ENCODE peak calls at places on chromosomes 12 and 14, in ten cellular contexts. One of them, this sample, is unnamed.

GRCh38 chr14:80607430-80608200 is 333.9 kb downstream of the CEP128 start:
- DNase-seq in A549: no peak
- DNase-seq in uterus: no peak
- DNase-seq in ovary: no peak
- DNase-seq in Peyer's patch: no peak
- DNase-seq in H54: no peak
- DNase-seq in spleen: no peak
- DNase-seq in suprapubic skin: no peak
- DNase-seq in esophagus squamous epithelium: no peak
- DNase-seq in heart left ventricle: no peak
- DNase-seq in this sample: no peak

GRCh38 chr12:111405856-111406473 is at the start of gene SH2B3:
- DNase-seq in A549: peak; percentile 62
- DNase-seq in uterus: peak; percentile 78
- DNase-seq in ovary: peak; percentile 77
- DNase-seq in Peyer's patch: no peak
- DNase-seq in H54: no peak
- DNase-seq in spleen: no peak
- DNase-seq in suprapubic skin: no peak
- DNase-seq in esophagus squamous epithelium: no peak
- DNase-seq in heart left ventricle: no peak
- DNase-seq in this sample: no peak

GRCh38 chr14:39456702-39457250 is 24.5 kb upstream of the FBXO33 start:
- DNase-seq in A549: no peak
- DNase-seq in uterus: no peak
- DNase-seq in ovary: no peak
- DNase-seq in Peyer's patch: no peak
- DNase-seq in H54: no peak
- DNase-seq in spleen: no peak
- DNase-seq in suprapubic skin: no peak
- DNase-seq in esophagus squamous epithelium: no peak
- DNase-seq in heart left ventricle: no peak
- DNase-seq in this sample: no peak

GRCh38 chr12:118126119-118126757 is 9.7 kb upstream of the PEBP1 start:
- DNase-seq in A549: no peak
- DNase-seq in uterus: no peak
- DNase-seq in ovary: peak; percentile 60
- DNase-seq in Peyer's patch: peak; percentile 80
- DNase-seq in H54: no peak
- DNase-seq in spleen: peak; percentile 59
- DNase-seq in suprapubic skin: no peak
- DNase-seq in esophagus squamous epithelium: no peak
- DNase-seq in heart left ventricle: peak; percentile 70
- DNase-seq in this sample: peak; percentile 93

GRCh38 chr14:91373591-91374245 is 43.9 kb downstream of the CCDC88C start:
- DNase-seq in A549: no peak
- DNase-seq in uterus: no peak
- DNase-seq in ovary: no peak
- DNase-seq in Peyer's patch: no peak
- DNase-seq in H54: peak; percentile 29
- DNase-seq in spleen: no peak
- DNase-seq in suprapubic skin: no peak
- DNase-seq in esophagus squamous epithelium: no peak
- DNase-seq in heart left ventricle: peak; percentile 53
- DNase-seq in this sample: no peak

GRCh38 chr12:47987411-47988072 is 16.7 kb downstream of the COL2A1 start:
- DNase-seq in A549: no peak
- DNase-seq in uterus: no peak
- DNase-seq in ovary: no peak
- DNase-seq in Peyer's patch: no peak
- DNase-seq in H54: no peak
- DNase-seq in spleen: peak; percentile 69
- DNase-seq in suprapubic skin: peak; percentile 69
- DNase-seq in esophagus squamous epithelium: no peak
- DNase-seq in heart left ventricle: no peak
- DNase-seq in this sample: no peak

GRCh38 chr12:4296749-4297148 is 23.2 kb downstream of the CCND2 start:
- DNase-seq in A549: no peak
- DNase-seq in uterus: no peak
- DNase-seq in ovary: no peak
- DNase-seq in Peyer's patch: no peak
- DNase-seq in H54: no peak
- DNase-seq in spleen: no peak
- DNase-seq in suprapubic skin: no peak
- DNase-seq in esophagus squamous epithelium: no peak
- DNase-seq in heart left ventricle: no peak
- DNase-seq in this sample: no peak

GRCh38 chr12:92634730-92635129 is 68.1 kb upstream of the PLEKHG7 start:
- DNase-seq in A549: no peak
- DNase-seq in uterus: no peak
- DNase-seq in ovary: no peak
- DNase-seq in Peyer's patch: no peak
- DNase-seq in H54: no peak
- DNase-seq in spleen: no peak
- DNase-seq in suprapubic skin: no peak
- DNase-seq in esophagus squamous epithelium: no peak
- DNase-seq in heart left ventricle: no peak
- DNase-seq in this sample: no peak

GRCh38 chr12:63298386-63298930 is 147.5 kb upstream of the AVPR1A start:
- DNase-seq in A549: no peak
- DNase-seq in uterus: no peak
- DNase-seq in ovary: no peak
- DNase-seq in Peyer's patch: no peak
- DNase-seq in H54: no peak
- DNase-seq in spleen: no peak
- DNase-seq in suprapubic skin: no peak
- DNase-seq in esophagus squamous epithelium: no peak
- DNase-seq in heart left ventricle: no peak
- DNase-seq in this sample: no peak

GRCh38 chr14:85471744-85472143 is 58.2 kb upstream of the FLRT2 start:
- DNase-seq in A549: peak; percentile 66
- DNase-seq in uterus: no peak
- DNase-seq in ovary: peak; percentile 28
- DNase-seq in Peyer's patch: no peak
- DNase-seq in H54: peak; percentile 18
- DNase-seq in spleen: no peak
- DNase-seq in suprapubic skin: no peak
- DNase-seq in esophagus squamous epithelium: no peak
- DNase-seq in heart left ventricle: no peak
- DNase-seq in this sample: no peak

GRCh38 chr12:119727600-119728436 is 59.9 kb downstream of the PRKAB1 start:
- DNase-seq in A549: no peak
- DNase-seq in uterus: no peak
- DNase-seq in ovary: no peak
- DNase-seq in Peyer's patch: no peak
- DNase-seq in H54: no peak
- DNase-seq in spleen: no peak
- DNase-seq in suprapubic skin: no peak
- DNase-seq in esophagus squamous epithelium: no peak
- DNase-seq in heart left ventricle: no peak
- DNase-seq in this sample: no peak

GRCh38 chr12:46131729-46132128 is 137.1 kb downstream of the SLC38A1 start:
- DNase-seq in A549: no peak
- DNase-seq in uterus: no peak
- DNase-seq in ovary: no peak
- DNase-seq in Peyer's patch: no peak
- DNase-seq in H54: no peak
- DNase-seq in spleen: no peak
- DNase-seq in suprapubic skin: no peak
- DNase-seq in esophagus squamous epithelium: no peak
- DNase-seq in heart left ventricle: no peak
- DNase-seq in this sample: no peak

GRCh38 chr14:54349713-54350112 is 47.1 kb upstream of the CDKN3 start:
- DNase-seq in A549: no peak
- DNase-seq in uterus: no peak
- DNase-seq in ovary: no peak
- DNase-seq in Peyer's patch: no peak
- DNase-seq in H54: no peak
- DNase-seq in spleen: no peak
- DNase-seq in suprapubic skin: no peak
- DNase-seq in esophagus squamous epithelium: no peak
- DNase-seq in heart left ventricle: no peak
- DNase-seq in this sample: no peak

GRCh38 chr12:39435531-39435930 is 7.4 kb downstream of the KIF21A start:
- DNase-seq in A549: no peak
- DNase-seq in uterus: no peak
- DNase-seq in ovary: no peak
- DNase-seq in Peyer's patch: no peak
- DNase-seq in H54: no peak
- DNase-seq in spleen: no peak
- DNase-seq in suprapubic skin: no peak
- DNase-seq in esophagus squamous epithelium: no peak
- DNase-seq in heart left ventricle: no peak
- DNase-seq in this sample: no peak

GRCh38 chr14:68729556-68729955 is 63.3 kb downstream of the ZFP36L1 start:
- DNase-seq in A549: no peak
- DNase-seq in uterus: no peak
- DNase-seq in ovary: no peak
- DNase-seq in Peyer's patch: no peak
- DNase-seq in H54: no peak
- DNase-seq in spleen: no peak
- DNase-seq in suprapubic skin: no peak
- DNase-seq in esophagus squamous epithelium: no peak
- DNase-seq in heart left ventricle: no peak
- DNase-seq in this sample: no peak

DNA sequence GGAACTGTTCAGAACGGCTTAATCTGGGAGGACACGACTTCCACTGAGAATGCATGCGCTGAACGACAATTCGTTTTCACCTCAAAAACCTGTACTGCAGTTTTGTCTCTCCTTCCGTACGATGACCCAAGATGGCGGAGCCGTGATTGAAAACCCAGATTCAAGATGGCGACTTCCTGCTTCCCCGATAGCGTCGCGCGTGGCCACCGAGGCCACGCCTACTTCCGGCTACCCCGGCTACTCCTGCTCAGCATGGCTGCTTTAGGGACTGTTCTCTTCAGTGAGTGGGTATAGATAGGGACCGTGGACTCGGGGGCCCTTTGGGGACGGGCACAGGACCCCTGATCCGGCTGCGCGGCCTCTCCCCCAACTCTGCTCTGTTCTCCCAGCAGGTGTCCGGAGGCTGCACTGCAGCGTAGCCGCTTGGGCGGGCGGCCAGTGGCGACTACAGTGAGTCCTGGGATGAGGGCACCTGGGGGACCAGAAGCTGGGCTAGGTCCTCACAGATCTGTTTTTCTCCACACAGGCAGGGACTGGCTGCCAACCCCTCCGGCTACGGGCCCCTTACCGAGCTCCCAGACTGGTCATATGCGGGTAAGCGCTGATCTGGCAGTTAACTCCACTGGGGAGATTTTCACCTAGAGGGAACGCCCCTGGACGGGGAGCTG is at the start of gene MRPL52:
- DNase-seq in A549: peak; percentile 88
- DNase-seq in uterus: peak; percentile 90
- DNase-seq in ovary: peak; percentile 89
- DNase-seq in Peyer's patch: peak; percentile 91
- DNase-seq in H54: no peak
- DNase-seq in spleen: peak; percentile 98
- DNase-seq in suprapubic skin: peak; percentile 92
- DNase-seq in esophagus squamous epithelium: peak; percentile 60
- DNase-seq in heart left ventricle: peak; percentile 93
- DNase-seq in this sample: peak; percentile 90
- TF ChIP-seq POLR2A in A549: peak; percentile 77
- TF ChIP-seq POLR2A in uterus: no peak
- TF ChIP-seq POLR2A in ovary: no peak
- TF ChIP-seq POLR2A in Peyer's patch: peak; percentile 22
- TF ChIP-seq POLR2A in H54: no peak
- TF ChIP-seq POLR2A in spleen: no peak
- TF ChIP-seq POLR2A in suprapubic skin: no peak
- TF ChIP-seq POLR2A in esophagus squamous epithelium: peak; percentile 29
- TF ChIP-seq POLR2A in heart left ventricle: no peak
- TF ChIP-seq POLR2A in this sample: no peak

GRCh38 chr12:1256285-1256684 is 265.3 kb downstream of the ERC1 start:
- DNase-seq in A549: no peak
- DNase-seq in uterus: no peak
- DNase-seq in ovary: no peak
- DNase-seq in Peyer's patch: no peak
- DNase-seq in H54: no peak
- DNase-seq in spleen: no peak
- DNase-seq in suprapubic skin: no peak
- DNase-seq in esophagus squamous epithelium: no peak
- DNase-seq in heart left ventricle: no peak
- DNase-seq in this sample: no peak
- TF ChIP-seq POLR2A in A549: no peak
- TF ChIP-seq POLR2A in uterus: no peak
- TF ChIP-seq POLR2A in ovary: no peak
- TF ChIP-seq POLR2A in Peyer's patch: no peak
- TF ChIP-seq POLR2A in H54: no peak
- TF ChIP-seq POLR2A in spleen: no peak
- TF ChIP-seq POLR2A in suprapubic skin: no peak
- TF ChIP-seq POLR2A in esophagus squamous epithelium: no peak
- TF ChIP-seq POLR2A in heart left ventricle: no peak
- TF ChIP-seq POLR2A in this sample: no peak

DNA sequence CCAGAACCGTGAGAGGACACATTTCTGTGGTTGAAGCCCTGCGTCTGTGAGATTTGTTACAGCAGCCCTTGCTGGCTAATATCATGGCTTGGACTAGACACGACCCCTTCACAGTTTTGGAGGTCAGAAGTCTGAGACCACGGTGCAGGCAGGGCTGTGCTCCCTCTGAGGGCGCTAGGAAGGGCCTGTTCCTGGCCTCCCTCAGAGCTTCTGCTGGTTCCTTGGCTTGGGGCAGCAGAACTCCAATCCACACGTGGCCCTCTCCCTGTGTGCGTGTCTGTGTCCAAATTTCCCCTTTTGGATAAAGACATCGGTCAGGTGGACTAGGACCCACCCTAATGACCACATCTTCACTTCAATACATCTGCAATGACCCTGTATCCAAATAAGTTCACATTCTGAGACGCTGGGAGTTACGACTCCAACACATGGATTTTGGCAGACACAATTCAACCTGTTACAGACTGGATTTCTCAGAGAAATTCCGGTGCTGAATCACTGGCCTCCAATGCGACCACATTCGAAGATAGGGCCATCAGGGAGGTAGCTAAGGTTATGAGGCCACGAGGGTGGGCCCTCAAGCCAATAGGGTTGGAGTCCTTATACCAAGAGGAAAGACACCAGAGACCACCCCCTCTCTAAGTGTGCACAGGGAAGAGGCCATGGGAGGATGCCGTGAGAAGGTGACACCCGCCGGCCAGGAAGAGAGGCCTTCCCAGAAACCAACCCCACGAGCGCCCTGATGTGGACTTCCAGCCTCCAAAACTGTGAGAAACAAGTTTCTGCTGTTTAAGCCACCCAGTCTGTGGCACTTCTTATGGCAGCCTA is 43.6 kb upstream of the PPP2R5C start:
- DNase-seq in A549: no peak
- DNase-seq in uterus: no peak
- DNase-seq in ovary: no peak
- DNase-seq in Peyer's patch: no peak
- DNase-seq in H54: no peak
- DNase-seq in spleen: no peak
- DNase-seq in suprapubic skin: peak; percentile 45
- DNase-seq in esophagus squamous epithelium: no peak
- DNase-seq in heart left ventricle: no peak
- DNase-seq in this sample: peak; percentile 16
- TF ChIP-seq POLR2A in A549: no peak
- TF ChIP-seq POLR2A in uterus: no peak
- TF ChIP-seq POLR2A in ovary: no peak
- TF ChIP-seq POLR2A in Peyer's patch: no peak
- TF ChIP-seq POLR2A in H54: no peak
- TF ChIP-seq POLR2A in spleen: no peak
- TF ChIP-seq POLR2A in suprapubic skin: no peak
- TF ChIP-seq POLR2A in esophagus squamous epithelium: no peak
- TF ChIP-seq POLR2A in heart left ventricle: no peak
- TF ChIP-seq POLR2A in this sample: no peak

GRCh38 chr12:55966408-55967281 is at the start of gene CDK2:
- DNase-seq in A549: peak; percentile 92
- DNase-seq in uterus: peak; percentile 97
- DNase-seq in ovary: peak; percentile 98
- DNase-seq in Peyer's patch: peak; percentile 96
- DNase-seq in H54: peak; percentile 80
- DNase-seq in spleen: peak; percentile 95
- DNase-seq in suprapubic skin: peak; percentile 99
- DNase-seq in esophagus squamous epithelium: peak; percentile 40
- DNase-seq in heart left ventricle: peak; percentile 95
- DNase-seq in this sample: peak; percentile 97
- TF ChIP-seq POLR2A in A549: peak; percentile 44
- TF ChIP-seq POLR2A in uterus: peak; percentile 94
- TF ChIP-seq POLR2A in ovary: peak; percentile 94
- TF ChIP-seq POLR2A in Peyer's patch: peak; percentile 64
- TF ChIP-seq POLR2A in H54: peak; percentile 53
- TF ChIP-seq POLR2A in spleen: peak; percentile 16
- TF ChIP-seq POLR2A in suprapubic skin: no peak
- TF ChIP-seq POLR2A in esophagus squamous epithelium: peak; percentile 83
- TF ChIP-seq POLR2A in heart left ventricle: peak; percentile 15
- TF ChIP-seq POLR2A in this sample: no peak

This sample was measured in stomach.